ENCODE peak calls at places on chromosomes 4 and X, in seven cellular contexts. One of them, this sample, is unnamed.

GRCh38 chr4:20629180-20630115 is 70.8 kb upstream of the PACRGL start:
- DNase-seq in NCI-H1092: no peak
- DNase-seq in T-helper 17 cell: no peak
- DNase-seq in iris pigment epithelial cell: no peak
- DNase-seq in BJ: no peak
- DNase-seq in fibroblast of mammary gland: no peak
- DNase-seq in GF-D8: no peak
- DNase-seq in this sample: no peak

GRCh38 chr4:19776929-19777328 is 474.8 kb upstream of the SLIT2 start:
- DNase-seq in NCI-H1092: no peak
- DNase-seq in fibroblast of mammary gland: peak; percentile 14
- DNase-seq in BJ: no peak
- DNase-seq in T-helper 17 cell: no peak
- DNase-seq in GF-D8: no peak
- DNase-seq in iris pigment epithelial cell: peak; percentile 67
- DNase-seq in this sample: no peak

GRCh38 chr4:107363137-107363536 is 327.0 kb upstream of the DKK2 start:
- DNase-seq in GF-D8: no peak
- DNase-seq in T-helper 17 cell: no peak
- DNase-seq in NCI-H1092: no peak
- DNase-seq in iris pigment epithelial cell: no peak
- DNase-seq in BJ: no peak
- DNase-seq in fibroblast of mammary gland: no peak
- DNase-seq in this sample: no peak

GRCh38 chr4:40305329-40306193 is 29.6 kb upstream of the CHRNA9 start:
- DNase-seq in BJ: no peak
- DNase-seq in fibroblast of mammary gland: no peak
- DNase-seq in iris pigment epithelial cell: no peak
- DNase-seq in NCI-H1092: no peak
- DNase-seq in T-helper 17 cell: no peak
- DNase-seq in GF-D8: no peak
- DNase-seq in this sample: no peak

GRCh38 chr4:1318488-1319213 is 28.4 kb upstream of the UVSSA start:
- DNase-seq in GF-D8: no peak
- DNase-seq in iris pigment epithelial cell: no peak
- DNase-seq in T-helper 17 cell: no peak
- DNase-seq in fibroblast of mammary gland: no peak
- DNase-seq in BJ: no peak
- DNase-seq in NCI-H1092: no peak
- DNase-seq in this sample: no peak

GRCh38 chr4:100497729-100498250 is 20.0 kb downstream of the EMCN start:
- DNase-seq in NCI-H1092: no peak
- DNase-seq in iris pigment epithelial cell: peak; percentile 26
- DNase-seq in fibroblast of mammary gland: peak; percentile 10
- DNase-seq in T-helper 17 cell: no peak
- DNase-seq in BJ: no peak
- DNase-seq in GF-D8: no peak
- DNase-seq in this sample: no peak

GRCh38 chr4:158065176-158065575 is 107.6 kb downstream of the GASK1B start:
- DNase-seq in NCI-H1092: no peak
- DNase-seq in T-helper 17 cell: no peak
- DNase-seq in BJ: no peak
- DNase-seq in iris pigment epithelial cell: no peak
- DNase-seq in GF-D8: no peak
- DNase-seq in fibroblast of mammary gland: no peak
- DNase-seq in this sample: no peak

GRCh38 chr4:99185581-99185980 is 33.5 kb downstream of the ADH6 start:
- DNase-seq in NCI-H1092: no peak
- DNase-seq in GF-D8: no peak
- DNase-seq in T-helper 17 cell: no peak
- DNase-seq in fibroblast of mammary gland: no peak
- DNase-seq in iris pigment epithelial cell: no peak
- DNase-seq in BJ: no peak
- DNase-seq in this sample: no peak

GRCh38 chr4:170088686-170089085 is 1.1 kb downstream of the AADAT start:
- DNase-seq in BJ: no peak
- DNase-seq in GF-D8: no peak
- DNase-seq in T-helper 17 cell: no peak
- DNase-seq in NCI-H1092: no peak
- DNase-seq in iris pigment epithelial cell: no peak
- DNase-seq in fibroblast of mammary gland: no peak
- DNase-seq in this sample: no peak

GRCh38 chr4:8089862-8090261 is 68.8 kb downstream of the ABLIM2 start:
- DNase-seq in GF-D8: no peak
- DNase-seq in iris pigment epithelial cell: no peak
- DNase-seq in fibroblast of mammary gland: no peak
- DNase-seq in BJ: no peak
- DNase-seq in T-helper 17 cell: no peak
- DNase-seq in NCI-H1092: no peak
- DNase-seq in this sample: no peak

GRCh38 chrX:107823456-107823855 is 2.2 kb upstream of the MID2 start:
- DNase-seq in NCI-H1092: no peak
- DNase-seq in BJ: peak; percentile 60
- DNase-seq in GF-D8: no peak
- DNase-seq in T-helper 17 cell: no peak
- DNase-seq in iris pigment epithelial cell: peak; percentile 92
- DNase-seq in fibroblast of mammary gland: peak; percentile 86
- DNase-seq in this sample: no peak

GRCh38 chrX:136210806-136211205 is 40.4 kb downstream of the MAP7D3 start:
- DNase-seq in fibroblast of mammary gland: peak; percentile 39
- DNase-seq in T-helper 17 cell: no peak
- DNase-seq in iris pigment epithelial cell: peak; percentile 28
- DNase-seq in BJ: no peak
- DNase-seq in GF-D8: peak; percentile 26
- DNase-seq in NCI-H1092: no peak
- DNase-seq in this sample: no peak

GRCh38 chr4:1075266-1075665 is 38.1 kb downstream of the RNF212 start:
- DNase-seq in GF-D8: no peak
- DNase-seq in T-helper 17 cell: no peak
- DNase-seq in fibroblast of mammary gland: no peak
- DNase-seq in NCI-H1092: no peak
- DNase-seq in iris pigment epithelial cell: no peak
- DNase-seq in BJ: no peak
- DNase-seq in this sample: no peak

GRCh38 chrX:5409106-5409505 is 819.6 kb downstream of the NLGN4X start:
- DNase-seq in GF-D8: no peak
- DNase-seq in fibroblast of mammary gland: no peak
- DNase-seq in iris pigment epithelial cell: no peak
- DNase-seq in T-helper 17 cell: no peak
- DNase-seq in NCI-H1092: no peak
- DNase-seq in BJ: no peak
- DNase-seq in this sample: no peak

GRCh38 chr4:47526281-47526680 is 41.2 kb downstream of the ATP10D start:
- DNase-seq in GF-D8: no peak
- DNase-seq in NCI-H1092: no peak
- DNase-seq in iris pigment epithelial cell: peak; percentile 78
- DNase-seq in fibroblast of mammary gland: peak; percentile 25
- DNase-seq in T-helper 17 cell: no peak
- DNase-seq in BJ: no peak
- DNase-seq in this sample: no peak

GRCh38 chr4:14196141-14196540 is 568.6 kb upstream of the BOD1L1 start:
- DNase-seq in fibroblast of mammary gland: peak; percentile 75
- DNase-seq in iris pigment epithelial cell: peak; percentile 68
- DNase-seq in BJ: no peak
- DNase-seq in T-helper 17 cell: no peak
- DNase-seq in NCI-H1092: no peak
- DNase-seq in GF-D8: no peak
- DNase-seq in this sample: no peak

GRCh38 chrX:128699716-128700285 is 647.6 kb upstream of the ACTRT1 start:
- DNase-seq in T-helper 17 cell: no peak
- DNase-seq in BJ: no peak
- DNase-seq in GF-D8: no peak
- DNase-seq in iris pigment epithelial cell: no peak
- DNase-seq in fibroblast of mammary gland: no peak
- DNase-seq in NCI-H1092: no peak
- DNase-seq in this sample: no peak

GRCh38 chr4:114277690-114278089 is 298.2 kb upstream of the ARSJ start:
- DNase-seq in GF-D8: no peak
- DNase-seq in iris pigment epithelial cell: peak; percentile 78
- DNase-seq in NCI-H1092: no peak
- DNase-seq in BJ: no peak
- DNase-seq in T-helper 17 cell: no peak
- DNase-seq in fibroblast of mammary gland: peak; percentile 59
- DNase-seq in this sample: no peak

GRCh38 chr4:184385705-184386141 is 88.6 kb downstream of the IRF2 start:
- DNase-seq in BJ: no peak
- DNase-seq in fibroblast of mammary gland: no peak
- DNase-seq in T-helper 17 cell: no peak
- DNase-seq in NCI-H1092: no peak
- DNase-seq in GF-D8: no peak
- DNase-seq in iris pigment epithelial cell: no peak
- DNase-seq in this sample: no peak

GRCh38 chr4:110268352-110268751 is 69.9 kb upstream of the ELOVL6 start:
- DNase-seq in GF-D8: no peak
- DNase-seq in fibroblast of mammary gland: no peak
- DNase-seq in NCI-H1092: no peak
- DNase-seq in BJ: no peak
- DNase-seq in T-helper 17 cell: no peak
- DNase-seq in iris pigment epithelial cell: no peak
- DNase-seq in this sample: no peak

GRCh38 chr4:184267673-184268573 is 50.2 kb upstream of the ENPP6 start:
- DNase-seq in iris pigment epithelial cell: peak; percentile 96
- DNase-seq in T-helper 17 cell: peak; percentile 35
- DNase-seq in fibroblast of mammary gland: peak; percentile 91
- DNase-seq in BJ: peak; percentile 77
- DNase-seq in NCI-H1092: peak; percentile 59
- DNase-seq in GF-D8: no peak
- DNase-seq in this sample: no peak

GRCh38 chr4:88219099-88219498 is 60.7 kb upstream of the ABCG2 start:
- DNase-seq in BJ: no peak
- DNase-seq in T-helper 17 cell: no peak
- DNase-seq in GF-D8: peak; percentile 7
- DNase-seq in iris pigment epithelial cell: peak; percentile 56
- DNase-seq in NCI-H1092: peak; percentile 1
- DNase-seq in fibroblast of mammary gland: peak; percentile 61
- DNase-seq in this sample: peak; percentile 42

GRCh38 chrX:107646736-107647135 is 18.4 kb downstream of the PRPS1 start:
- DNase-seq in iris pigment epithelial cell: no peak
- DNase-seq in NCI-H1092: no peak
- DNase-seq in BJ: no peak
- DNase-seq in GF-D8: no peak
- DNase-seq in T-helper 17 cell: no peak
- DNase-seq in fibroblast of mammary gland: no peak
- DNase-seq in this sample: no peak

GRCh38 chr4:80587861-80588385 is 252.4 kb downstream of the CFAP299 start:
- DNase-seq in T-helper 17 cell: no peak
- DNase-seq in BJ: no peak
- DNase-seq in fibroblast of mammary gland: no peak
- DNase-seq in iris pigment epithelial cell: no peak
- DNase-seq in NCI-H1092: no peak
- DNase-seq in GF-D8: no peak
- DNase-seq in this sample: no peak

GRCh38 chrX:6226646-6227444 is 1.8 kb downstream of the NLGN4X start:
- DNase-seq in fibroblast of mammary gland: no peak
- DNase-seq in BJ: no peak
- DNase-seq in T-helper 17 cell: no peak
- DNase-seq in iris pigment epithelial cell: no peak
- DNase-seq in GF-D8: no peak
- DNase-seq in NCI-H1092: peak; percentile 41
- DNase-seq in this sample: peak; percentile 15

GRCh38 chr4:102129810-102130209 is 215.5 kb downstream of the SLC39A8 start:
- DNase-seq in T-helper 17 cell: no peak
- DNase-seq in fibroblast of mammary gland: no peak
- DNase-seq in iris pigment epithelial cell: no peak
- DNase-seq in BJ: no peak
- DNase-seq in NCI-H1092: no peak
- DNase-seq in GF-D8: no peak
- DNase-seq in this sample: no peak

GRCh38 chrX:25015486-25016360 is at the start of gene ARX:
- DNase-seq in BJ: no peak
- DNase-seq in iris pigment epithelial cell: peak; percentile 48
- DNase-seq in T-helper 17 cell: no peak
- DNase-seq in fibroblast of mammary gland: peak; percentile 44
- DNase-seq in NCI-H1092: peak; percentile 46
- DNase-seq in GF-D8: peak; percentile 12
- DNase-seq in this sample: no peak

GRCh38 chr4:52704133-52704532 is 45.0 kb upstream of the USP46 start:
- DNase-seq in iris pigment epithelial cell: no peak
- DNase-seq in GF-D8: no peak
- DNase-seq in NCI-H1092: no peak
- DNase-seq in BJ: no peak
- DNase-seq in T-helper 17 cell: no peak
- DNase-seq in fibroblast of mammary gland: peak; percentile 82
- DNase-seq in this sample: no peak

GRCh38 chr4:8468746-8469535 is 28.4 kb downstream of the TRMT44 start:
- DNase-seq in BJ: peak; percentile 8
- DNase-seq in GF-D8: no peak
- DNase-seq in T-helper 17 cell: peak; percentile 46
- DNase-seq in iris pigment epithelial cell: peak; percentile 56
- DNase-seq in fibroblast of mammary gland: peak; percentile 62
- DNase-seq in NCI-H1092: no peak
- DNase-seq in this sample: peak; percentile 5

GRCh38 chr4:132863619-132864018 is 285.5 kb upstream of the PCDH10 start:
- DNase-seq in iris pigment epithelial cell: no peak
- DNase-seq in fibroblast of mammary gland: no peak
- DNase-seq in T-helper 17 cell: no peak
- DNase-seq in NCI-H1092: no peak
- DNase-seq in BJ: no peak
- DNase-seq in GF-D8: no peak
- DNase-seq in this sample: no peak

GRCh38 chr4:55920571-55920970 is 28.2 kb upstream of the CEP135 start:
- DNase-seq in GF-D8: no peak
- DNase-seq in T-helper 17 cell: no peak
- DNase-seq in fibroblast of mammary gland: peak; percentile 30
- DNase-seq in iris pigment epithelial cell: peak; percentile 27
- DNase-seq in BJ: no peak
- DNase-seq in NCI-H1092: no peak
- DNase-seq in this sample: no peak

GRCh38 chr4:105471566-105472176 is 2.2 kb downstream of the PPA2 start:
- DNase-seq in NCI-H1092: peak; percentile 83
- DNase-seq in T-helper 17 cell: peak; percentile 52
- DNase-seq in GF-D8: peak; percentile 40
- DNase-seq in iris pigment epithelial cell: peak; percentile 74
- DNase-seq in BJ: no peak
- DNase-seq in fibroblast of mammary gland: peak; percentile 79
- DNase-seq in this sample: peak; percentile 75

GRCh38 chr4:10033191-10033881 is 12.0 kb upstream of the SLC2A9 start:
- DNase-seq in BJ: no peak
- DNase-seq in GF-D8: peak; percentile 44
- DNase-seq in fibroblast of mammary gland: peak; percentile 80
- DNase-seq in iris pigment epithelial cell: peak; percentile 90
- DNase-seq in NCI-H1092: no peak
- DNase-seq in T-helper 17 cell: no peak
- DNase-seq in this sample: no peak

GRCh38 chr4:94834496-94834895 is 76.7 kb downstream of the BMPR1B start:
- DNase-seq in GF-D8: no peak
- DNase-seq in NCI-H1092: no peak
- DNase-seq in T-helper 17 cell: no peak
- DNase-seq in iris pigment epithelial cell: no peak
- DNase-seq in BJ: no peak
- DNase-seq in fibroblast of mammary gland: no peak
- DNase-seq in this sample: no peak

GRCh38 chr4:38190717-38191178 is 230.6 kb downstream of the PTTG2 start:
- DNase-seq in GF-D8: no peak
- DNase-seq in T-helper 17 cell: no peak
- DNase-seq in NCI-H1092: no peak
- DNase-seq in BJ: peak; percentile 20
- DNase-seq in fibroblast of mammary gland: peak; percentile 89
- DNase-seq in iris pigment epithelial cell: peak; percentile 34
- DNase-seq in this sample: no peak

GRCh38 chr4:17336524-17336941 is 175.4 kb downstream of the QDPR start:
- DNase-seq in iris pigment epithelial cell: peak; percentile 11
- DNase-seq in T-helper 17 cell: peak; percentile 42
- DNase-seq in BJ: no peak
- DNase-seq in fibroblast of mammary gland: no peak
- DNase-seq in NCI-H1092: no peak
- DNase-seq in GF-D8: no peak
- DNase-seq in this sample: no peak

GRCh38 chrX:95764972-95765451 is 919.6 kb upstream of the DIAPH2 start:
- DNase-seq in NCI-H1092: no peak
- DNase-seq in BJ: no peak
- DNase-seq in iris pigment epithelial cell: peak; percentile 25
- DNase-seq in fibroblast of mammary gland: peak; percentile 44
- DNase-seq in T-helper 17 cell: no peak
- DNase-seq in GF-D8: no peak
- DNase-seq in this sample: peak; percentile 49

GRCh38 chr4:168765726-168766125 is 244.3 kb downstream of the CBR4 start:
- DNase-seq in GF-D8: no peak
- DNase-seq in BJ: no peak
- DNase-seq in NCI-H1092: no peak
- DNase-seq in T-helper 17 cell: no peak
- DNase-seq in iris pigment epithelial cell: peak; percentile 41
- DNase-seq in fibroblast of mammary gland: peak; percentile 83
- DNase-seq in this sample: no peak